ENCODE peak calls at places on chromosomes 5 and 9, in five cellular contexts. E is HCEC 1CT; K is activated CD8-positive, alpha-beta memory T cell treated with anti-CD3 and anti-CD28 coated beads for 48 hours; H is pulmonary artery endothelial cell; S is GM23338. C is an unnamed sample.

GRCh38 chr5:95350631-95351030 is 40.5 kb upstream of the FAM81B start:
- DNase-seq in H (no peak), S (no peak), K (no peak), E (no peak), C (no peak)

GRCh38 chr5:164185000-164185399 is 679.6 kb downstream of the MAT2B start:
- DNase-seq in K (no peak), H (no peak), E (no peak), S (no peak), C (no peak)

GRCh38 chr9:87863882-87864465 is 18.7 kb upstream of the SPATA31E1 start:
- DNase-seq in H (no peak), S (no peak), K (no peak), E (no peak), C (no peak)

GRCh38 chr9:31587176-31587575 is 797.3 kb upstream of the ACO1 start:
- DNase-seq in H (no peak), K (no peak), E (no peak), S (no peak), C (no peak)

GRCh38 chr5:64649512-64649911 is 40.8 kb upstream of the SHISAL2B start:
- DNase-seq in H (no peak), E (no peak), K (no peak), S (no peak), C (no peak)

GRCh38 chr5:10540036-10540544 is 23.8 kb upstream of the ANKRD33B start:
- DNase-seq in K (no peak), E (no peak), S (no peak), H (no peak), C (no peak)

GRCh38 chr9:137224850-137225694 is at the start of gene CYSRT1:
- DNase-seq in K (no peak), H (no peak), E (no peak), S (no peak), C (no peak)

GRCh38 chr9:36064448-36065037 is 27.8 kb downstream of the RECK start:
- DNase-seq in S (no peak), H (no peak), K (no peak), E (peak), C (no peak)

GRCh38 chr5:80255425-80255751 is 460 bp downstream of the SERINC5 start:
- DNase-seq in E (peak), K (no peak), S (no peak), H (peak), C (no peak)

GRCh38 chr5:1183424-1184162 is 17.8 kb upstream of the SLC6A19 start:
- DNase-seq in K (no peak), S (no peak), E (no peak), H (no peak), C (no peak)

GRCh38 chr5:73963021-73963420 is 337.0 kb downstream of the ARHGEF28 start:
- DNase-seq in E (no peak), K (no peak), H (no peak), S (no peak), C (no peak)

GRCh38 chr5:139014726-139015125 is 139.6 kb upstream of the LRRTM2 start:
- DNase-seq in K (no peak), S (no peak), H (peak), E (peak), C (no peak)

GRCh38 chr9:26163931-26164330 is 485.7 kb upstream of the TUSC1 start:
- DNase-seq in H (no peak), S (no peak), K (no peak), E (peak), C (no peak)

GRCh38 chr5:62111428-62111827 is 194.6 kb upstream of the KIF2A start:
- DNase-seq in S (no peak), E (no peak), H (no peak), K (no peak), C (no peak)

GRCh38 chr5:67315082-67315801 is 118.6 kb upstream of the CD180 start:
- DNase-seq in E (peak), K (no peak), S (no peak), H (peak), C (no peak)

GRCh38 chr5:79205965-79206364 is 30.0 kb upstream of the JMY start:
- DNase-seq in E (no peak), H (no peak), K (no peak), S (no peak), C (no peak)

GRCh38 chr5:137040641-137041340 is 458.3 kb downstream of the SPOCK1 start:
- DNase-seq in K (no peak), S (no peak), E (no peak), H (no peak), C (no peak)

GRCh38 chr5:16937023-16937379 is 913 bp upstream of the MYO10 start:
- DNase-seq in E (no peak), K (no peak), S (peak), H (no peak), C (no peak)

GRCh38 chr5:167967494-167968180 is 323.8 kb upstream of the WWC1 start:
- DNase-seq in E (no peak), S (peak), K (no peak), H (no peak), C (no peak)

GRCh38 chr9:129487658-129488483 is 133.0 kb downstream of the C9orf50 start:
- DNase-seq in S (peak), E (peak), K (no peak), H (no peak), C (no peak)

GRCh38 chr5:169767938-169768337 is 130.9 kb downstream of the DOCK2 start:
- DNase-seq in S (no peak), K (no peak), E (no peak), H (no peak), C (no peak)

GRCh38 chr5:30605693-30606268 is 587.7 kb upstream of the CDH6 start:
- DNase-seq in E (no peak), S (no peak), K (no peak), H (no peak), C (no peak)

GRCh38 chr9:72701510-72701909 is 180.1 kb downstream of the TMC1 start:
- DNase-seq in H (no peak), S (no peak), K (no peak), E (no peak), C (no peak)

GRCh38 chr9:96109718-96110351 is 192.1 kb downstream of the HSD17B3 start:
- DNase-seq in H (no peak), S (no peak), K (no peak), E (peak), C (no peak)

GRCh38 chr9:89849096-89849495 is 244.3 kb downstream of the GADD45G start:
- DNase-seq in S (no peak), H (no peak), K (no peak), E (no peak), C (no peak)

C was measured in H1.